ENCODE peak calls at places on chromosomes 6 and 20, in five cellular contexts. H is sigmoid colon, P is transverse colon, Q is HL-60, M is cardiac fibroblast. U is an unnamed sample.

GRCh38 chr6:127160484-127160883 is 42.0 kb downstream of the RSPO3 start:
- DNase-seq in H (no peak), P (no peak), Q (no peak), M (no peak), U (no peak)

GRCh38 chr6:156911581-156911980 is 134.4 kb downstream of the ARID1B start:
- DNase-seq in H (no peak), P (no peak), Q (no peak), M (no peak), U (no peak)

GRCh38 chr6:14354919-14355572 is 237.5 kb downstream of the CD83 start:
- DNase-seq in H (peak), P (peak), Q (peak), M (peak), U (peak)

GRCh38 chr6:111585241-111585968 is 20.3 kb downstream of the TRAF3IP2 start:
- DNase-seq in H (no peak), P (no peak), Q (no peak), M (peak), U (peak)

GRCh38 chr6:154386848-154387717 is 30.5 kb upstream of the IPCEF1 start:
- DNase-seq in H (no peak), P (no peak), Q (no peak), M (peak), U (peak)

GRCh38 chr6:49565855-49566254 is 15.4 kb downstream of the C6orf141 start:
- DNase-seq in H (no peak), P (no peak), Q (no peak), M (peak), U (peak)

GRCh38 chr6:118476554-118476953 is 71.5 kb upstream of the PLN start:
- DNase-seq in H (no peak), P (no peak), Q (no peak), M (no peak), U (no peak)

GRCh38 chr6:166713608-166714510 is 86.8 kb upstream of the RPS6KA2 start:
- DNase-seq in H (no peak), P (no peak), Q (no peak), M (no peak), U (no peak)

GRCh38 chr20:57794600-57795346 is 85.0 kb upstream of the PMEPA1 start:
- DNase-seq in H (no peak), P (no peak), Q (no peak), M (no peak), U (no peak)

GRCh38 chr6:137552146-137552545 is 58.0 kb upstream of the OLIG3 start:
- DNase-seq in H (no peak), P (no peak), Q (no peak), M (no peak), U (no peak)

GRCh38 chr20:13061381-13061780 is 52.6 kb downstream of the SPTLC3 start:
- DNase-seq in H (no peak), P (no peak), Q (no peak), M (no peak), U (no peak)

GRCh38 chr20:38831995-38832620 is 26.6 kb downstream of the PPP1R16B start:
- DNase-seq in H (no peak), P (no peak), Q (no peak), M (no peak), U (no peak)

GRCh38 chr6:39909701-39910100 is 24.6 kb downstream of the MOCS1 start:
- DNase-seq in H (peak), P (no peak), Q (no peak), M (no peak), U (no peak)

GRCh38 chr6:5457983-5458683 is 196.8 kb downstream of the FARS2 start:
- DNase-seq in H (no peak), P (peak), Q (no peak), M (no peak), U (no peak)

GRCh38 chr20:44209691-44210421 is 715 bp downstream of the OSER1 start:
- DNase-seq in H (no peak), P (no peak), Q (peak), M (peak), U (peak)

GRCh38 chr20:44210422-44211176 is at the start of gene OSER1:
- DNase-seq in H (peak), P (peak), Q (peak), M (peak), U (peak)

GRCh38 chr20:44207066-44207723 is 3.4 kb downstream of the OSER1 start:
- DNase-seq in H (no peak), P (no peak), Q (no peak), M (peak), U (no peak)

GRCh38 chr20:44208165-44208564 is 2.4 kb downstream of the OSER1 start:
- DNase-seq in H (no peak), P (no peak), Q (no peak), M (no peak), U (no peak)

DNA sequence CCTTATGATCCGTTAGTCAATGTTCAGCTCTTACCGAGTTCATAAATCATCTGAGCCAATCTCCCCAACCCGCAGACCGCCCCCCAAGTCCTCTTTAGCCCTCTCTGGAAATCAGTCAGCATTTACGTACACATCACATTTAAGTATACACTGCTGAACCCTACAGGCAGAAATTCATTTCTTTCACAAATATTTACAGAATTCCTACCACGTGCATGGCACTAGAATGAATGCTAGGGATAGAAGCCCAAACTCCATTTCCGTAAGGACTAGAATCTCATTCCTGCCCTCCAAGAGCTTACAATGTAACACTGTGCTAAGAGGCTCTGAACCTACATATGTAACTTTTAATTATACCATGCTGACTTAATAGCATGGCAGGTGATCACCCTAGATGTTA is 1.8 kb downstream of the OSER1 start:
- DNase-seq in H (no peak), P (no peak), Q (no peak), M (peak), U (no peak)
- H3K4me3 ChIP-seq in H (peak), P (no peak), Q (peak), M (peak), U (peak)

DNA sequence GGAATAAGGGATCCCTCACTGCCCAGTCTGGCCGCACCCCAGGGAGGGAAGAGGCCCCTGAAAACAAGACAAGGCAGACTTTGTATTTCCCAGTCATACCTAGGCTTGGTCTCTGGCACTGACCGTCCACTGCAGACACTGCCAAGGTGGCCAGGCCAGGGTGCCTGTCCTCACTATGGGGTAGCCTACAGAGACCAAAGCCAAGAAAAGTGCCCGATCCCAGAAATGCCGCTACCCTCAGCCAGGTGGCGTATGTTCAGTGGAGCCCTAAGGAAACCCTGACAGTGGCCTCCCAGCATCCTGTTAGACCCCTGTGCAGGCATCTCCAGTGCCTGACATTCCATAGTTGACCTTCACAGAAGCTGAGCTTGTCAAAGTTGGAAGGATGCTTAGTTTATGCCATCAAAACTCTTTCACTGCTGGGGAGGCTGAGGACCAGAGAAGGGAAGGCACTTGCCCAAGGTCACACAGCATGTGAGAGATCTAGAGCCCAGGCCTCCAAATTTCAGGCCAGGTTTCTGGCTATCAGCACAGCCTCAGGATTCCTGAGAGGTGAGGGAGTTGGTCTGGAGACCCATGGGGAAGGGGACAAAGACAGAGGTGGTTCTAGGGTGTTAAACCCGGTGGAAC is 2.5 kb downstream of the SCRT2 start:
- DNase-seq in H (no peak), P (no peak), Q (no peak), M (no peak), U (no peak)
- TF ChIP-seq CTCF in H (no peak), P (no peak), Q (no peak), M (peak), U (peak)

DNA sequence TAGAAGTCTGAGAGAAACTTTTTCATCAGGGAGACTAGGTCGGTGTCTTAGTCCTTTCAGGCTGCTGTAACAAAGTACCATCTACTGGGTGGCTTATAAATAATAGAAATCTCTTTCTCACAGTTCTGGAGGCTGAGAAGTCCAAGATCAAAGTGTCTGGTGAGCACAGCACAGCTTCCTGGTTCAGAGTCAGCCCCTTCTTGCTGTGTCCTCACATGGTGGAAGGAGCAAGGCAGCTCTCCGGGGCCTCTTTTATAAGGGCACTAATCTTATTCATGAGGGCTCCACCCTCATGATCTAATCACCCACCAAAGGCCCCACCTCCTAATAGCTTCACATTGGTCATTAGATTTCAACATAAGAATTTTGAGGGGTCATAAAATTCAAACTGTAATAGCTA is 122.8 kb downstream of the CCDC170 start:
- DNase-seq in H (no peak), P (no peak), Q (no peak), M (no peak), U (no peak)
- H3K4me3 ChIP-seq in H (no peak), P (no peak), Q (no peak), M (no peak), U (no peak)

GRCh38 chr6:132768051-132768517 is 10.4 kb upstream of the VNN2 start:
- DNase-seq in H (no peak), P (peak), Q (peak), M (peak), U (peak)
- TF ChIP-seq CTCF in H (no peak), P (peak), Q (peak), M (peak), U (peak)

GRCh38 chr6:33769248-33769821 is 19.6 kb downstream of the LEMD2 start:
- DNase-seq in H (no peak), P (no peak), Q (no peak), M (no peak), U (no peak)
- H3K4me3 ChIP-seq in H (no peak), P (no peak), Q (no peak), M (no peak), U (no peak)

GRCh38 chr6:33670086-33670660 is 41.3 kb downstream of the UQCC2 start:
- DNase-seq in H (no peak), P (no peak), Q (no peak), M (no peak), U (no peak)

GRCh38 chr6:33671381-33672072 is 40.0 kb downstream of the UQCC2 start:
- DNase-seq in H (no peak), P (no peak), Q (no peak), M (no peak), U (no peak)

GRCh38 chr6:33670971-33671370 is 40.5 kb downstream of the UQCC2 start:
- DNase-seq in H (no peak), P (no peak), Q (no peak), M (no peak), U (no peak)

GRCh38 chr6:33673847-33674246 is 37.7 kb downstream of the UQCC2 start:
- DNase-seq in H (no peak), P (no peak), Q (no peak), M (no peak), U (no peak)

DNA sequence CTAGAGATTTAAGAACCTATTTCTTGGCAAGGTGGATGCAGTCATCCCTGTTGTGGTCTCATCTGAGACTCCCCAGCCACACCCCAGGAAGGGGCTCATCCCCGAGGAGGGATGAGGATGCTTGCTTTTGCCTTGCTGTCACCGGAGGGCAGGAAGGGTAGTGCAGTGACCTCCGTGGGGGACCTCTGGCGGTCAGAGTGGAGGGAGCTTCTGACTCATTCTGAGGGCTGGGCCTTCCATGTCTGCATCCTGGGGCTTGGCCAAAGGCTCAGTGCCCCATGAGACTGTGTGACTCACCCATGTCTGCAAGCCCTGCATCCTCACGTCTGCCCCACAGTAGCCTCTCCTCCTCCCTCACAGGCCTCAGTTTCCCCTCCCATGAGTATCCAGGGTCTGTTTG is 38.7 kb downstream of the UQCC2 start:
- DNase-seq in H (no peak), P (no peak), Q (peak), M (peak), U (peak)
- TF ChIP-seq CTCF in H (no peak), P (no peak), Q (peak), M (peak), U (peak)

U was measured in fibroblast of pulmonary artery.